ENCODE peak calls at places on chromosomes 5 and 9, in four cellular contexts. One of them, this sample, is unnamed.

GRCh38 chr5:159342838-159343237 is 12.6 kb upstream of the IL12B start:
- DNase-seq in stomach: no peak
- DNase-seq in lower lobe of right lung: no peak
- DNase-seq in CD4-positive, alpha-beta memory T cell: no peak
- DNase-seq in this sample: no peak

GRCh38 chr9:92645041-92645440 is 24.9 kb downstream of the IPPK start:
- DNase-seq in CD4-positive, alpha-beta memory T cell: no peak
- DNase-seq in stomach: peak; percentile 8
- DNase-seq in lower lobe of right lung: no peak
- DNase-seq in this sample: no peak

GRCh38 chr5:177539411-177539810 is 15.0 kb downstream of the FAM193B start:
- DNase-seq in lower lobe of right lung: no peak
- DNase-seq in stomach: no peak
- DNase-seq in CD4-positive, alpha-beta memory T cell: no peak
- DNase-seq in this sample: no peak

GRCh38 chr9:21506910-21507795 is 25.0 kb upstream of the IFNE start:
- DNase-seq in lower lobe of right lung: no peak
- DNase-seq in stomach: no peak
- DNase-seq in CD4-positive, alpha-beta memory T cell: no peak
- DNase-seq in this sample: no peak

GRCh38 chr5:39024884-39025283 is 49.3 kb downstream of the RICTOR start:
- DNase-seq in lower lobe of right lung: no peak
- DNase-seq in stomach: no peak
- DNase-seq in CD4-positive, alpha-beta memory T cell: no peak
- DNase-seq in this sample: no peak

GRCh38 chr5:81768960-81769452 is 18.1 kb upstream of the SSBP2 start:
- DNase-seq in lower lobe of right lung: no peak
- DNase-seq in CD4-positive, alpha-beta memory T cell: no peak
- DNase-seq in stomach: no peak
- DNase-seq in this sample: no peak

GRCh38 chr9:114364528-114365041 is 23.2 kb downstream of the AKNA start:
- DNase-seq in stomach: no peak
- DNase-seq in CD4-positive, alpha-beta memory T cell: no peak
- DNase-seq in lower lobe of right lung: no peak
- DNase-seq in this sample: no peak

GRCh38 chr5:68033961-68034581 is 181.5 kb upstream of the PIK3R1 start:
- DNase-seq in stomach: peak; percentile 87
- DNase-seq in lower lobe of right lung: peak; percentile 54
- DNase-seq in CD4-positive, alpha-beta memory T cell: no peak
- DNase-seq in this sample: no peak

DNA sequence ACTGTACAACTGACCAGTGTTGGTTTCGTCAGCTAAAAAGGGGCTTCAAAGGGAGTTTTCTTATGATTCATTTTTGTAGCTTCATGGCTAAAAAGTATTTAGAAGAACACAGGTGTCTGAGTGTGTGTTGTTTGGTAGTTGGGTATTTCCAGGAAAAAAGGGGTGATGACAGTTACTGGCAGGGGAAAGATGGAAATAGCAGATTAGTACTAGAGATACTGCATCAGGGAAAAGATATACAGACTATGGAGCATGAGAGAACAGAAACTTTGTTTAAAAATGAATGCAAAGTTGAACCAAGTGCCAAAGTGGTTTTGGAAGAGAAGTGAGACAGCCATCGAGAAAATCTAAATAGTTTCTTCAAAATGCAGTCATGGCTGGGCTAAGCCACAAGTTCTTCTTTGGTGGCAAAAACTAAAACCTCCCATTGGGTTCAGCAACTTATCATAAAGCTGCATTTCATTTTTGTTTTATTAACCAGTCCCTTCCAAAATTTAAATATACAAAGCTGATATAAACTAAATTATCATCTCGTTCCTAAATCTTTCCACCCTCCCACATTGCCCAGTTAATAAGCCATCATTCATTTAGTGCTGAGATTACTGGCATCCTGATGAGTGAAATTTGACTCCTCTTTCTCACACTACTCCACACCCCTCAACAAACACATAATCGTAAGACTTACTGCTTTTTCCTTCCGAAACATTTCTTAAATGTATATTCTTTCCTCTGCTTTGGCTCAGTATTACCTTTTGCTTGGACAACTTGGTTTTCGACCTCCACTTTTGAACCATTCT is 33.5 kb downstream of the ELL2 start:
- DNase-seq in CD4-positive, alpha-beta memory T cell: no peak
- DNase-seq in lower lobe of right lung: no peak
- DNase-seq in stomach: no peak
- DNase-seq in this sample: no peak
- H3K27ac ChIP-seq in CD4-positive, alpha-beta memory T cell: no peak overlapping the region
- H3K27ac ChIP-seq in lower lobe of right lung: no peak overlapping the region
- H3K27ac ChIP-seq in stomach: peak overlapping the region; percentile 58
- H3K27ac ChIP-seq in this sample: no peak overlapping the region

DNA sequence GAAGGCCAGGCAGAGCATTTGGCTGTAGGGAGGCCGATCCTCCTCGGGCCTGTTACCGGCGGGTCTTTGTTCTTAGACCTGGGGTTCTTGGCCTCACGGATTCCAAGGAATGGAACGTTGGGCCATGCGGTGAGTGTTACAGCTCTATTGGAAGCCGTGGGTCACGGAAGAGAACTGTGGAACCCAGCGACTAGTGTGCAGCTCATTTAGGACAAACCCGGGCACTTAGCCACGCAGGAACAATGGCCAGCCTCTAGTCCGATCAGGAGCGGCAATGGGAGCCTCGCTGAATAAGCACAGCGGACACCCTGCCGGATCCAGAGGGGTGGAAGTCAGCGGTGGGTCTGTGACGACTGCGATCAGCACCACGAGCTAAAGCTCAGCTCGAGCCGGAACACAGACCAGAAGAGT is 53.9 kb upstream of the RPL26L1 start:
- DNase-seq in lower lobe of right lung: no peak
- DNase-seq in stomach: no peak
- DNase-seq in CD4-positive, alpha-beta memory T cell: no peak
- DNase-seq in this sample: no peak
- H3K27ac ChIP-seq in lower lobe of right lung: peak overlapping the region; percentile 89
- H3K27ac ChIP-seq in stomach: peak overlapping the region; percentile 92
- H3K27ac ChIP-seq in CD4-positive, alpha-beta memory T cell: no peak overlapping the region
- H3K27ac ChIP-seq in this sample: no peak overlapping the region

GRCh38 chr9:14298607-14299022 is 15.3 kb downstream of the NFIB start:
- DNase-seq in stomach: no peak
- DNase-seq in CD4-positive, alpha-beta memory T cell: no peak
- DNase-seq in lower lobe of right lung: no peak
- DNase-seq in this sample: no peak
- H3K27ac ChIP-seq in stomach: no peak overlapping the region
- H3K27ac ChIP-seq in CD4-positive, alpha-beta memory T cell: no peak overlapping the region
- H3K27ac ChIP-seq in lower lobe of right lung: no peak overlapping the region
- H3K27ac ChIP-seq in this sample: no peak overlapping the region

GRCh38 chr5:176524987-176525386 is 12.2 kb downstream of the RNF44 start:
- DNase-seq in stomach: no peak
- DNase-seq in lower lobe of right lung: no peak
- DNase-seq in CD4-positive, alpha-beta memory T cell: no peak
- DNase-seq in this sample: no peak
- H3K27ac ChIP-seq in stomach: no peak overlapping the region
- H3K27ac ChIP-seq in lower lobe of right lung: no peak overlapping the region
- H3K27ac ChIP-seq in CD4-positive, alpha-beta memory T cell: no peak overlapping the region
- H3K27ac ChIP-seq in this sample: no peak overlapping the region

DNA sequence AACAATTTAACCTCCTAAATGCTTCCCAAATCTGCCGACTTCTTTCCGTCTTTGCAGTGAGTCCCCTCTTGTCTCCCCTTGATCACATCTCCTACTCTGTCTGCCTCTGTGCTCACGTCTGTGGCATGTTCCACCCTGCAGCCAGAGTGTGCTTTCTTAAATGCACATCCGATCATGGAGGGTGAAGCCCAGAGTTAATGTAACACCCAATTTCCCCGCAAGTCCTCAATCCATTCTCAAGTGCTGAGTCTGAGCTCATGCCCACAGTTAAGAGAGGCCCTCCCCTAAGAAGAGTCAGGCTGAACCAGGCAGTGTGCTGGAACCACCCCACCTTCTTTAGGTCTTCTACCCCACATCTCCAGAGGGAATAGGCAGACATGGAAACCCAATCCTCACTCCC is 164.8 kb downstream of the EPB41L4A start:
- DNase-seq in CD4-positive, alpha-beta memory T cell: no peak
- DNase-seq in stomach: no peak
- DNase-seq in lower lobe of right lung: no peak
- DNase-seq in this sample: no peak
- H3K27ac ChIP-seq in CD4-positive, alpha-beta memory T cell: no peak overlapping the region
- H3K27ac ChIP-seq in stomach: no peak overlapping the region
- H3K27ac ChIP-seq in lower lobe of right lung: no peak overlapping the region
- H3K27ac ChIP-seq in this sample: no peak overlapping the region

DNA sequence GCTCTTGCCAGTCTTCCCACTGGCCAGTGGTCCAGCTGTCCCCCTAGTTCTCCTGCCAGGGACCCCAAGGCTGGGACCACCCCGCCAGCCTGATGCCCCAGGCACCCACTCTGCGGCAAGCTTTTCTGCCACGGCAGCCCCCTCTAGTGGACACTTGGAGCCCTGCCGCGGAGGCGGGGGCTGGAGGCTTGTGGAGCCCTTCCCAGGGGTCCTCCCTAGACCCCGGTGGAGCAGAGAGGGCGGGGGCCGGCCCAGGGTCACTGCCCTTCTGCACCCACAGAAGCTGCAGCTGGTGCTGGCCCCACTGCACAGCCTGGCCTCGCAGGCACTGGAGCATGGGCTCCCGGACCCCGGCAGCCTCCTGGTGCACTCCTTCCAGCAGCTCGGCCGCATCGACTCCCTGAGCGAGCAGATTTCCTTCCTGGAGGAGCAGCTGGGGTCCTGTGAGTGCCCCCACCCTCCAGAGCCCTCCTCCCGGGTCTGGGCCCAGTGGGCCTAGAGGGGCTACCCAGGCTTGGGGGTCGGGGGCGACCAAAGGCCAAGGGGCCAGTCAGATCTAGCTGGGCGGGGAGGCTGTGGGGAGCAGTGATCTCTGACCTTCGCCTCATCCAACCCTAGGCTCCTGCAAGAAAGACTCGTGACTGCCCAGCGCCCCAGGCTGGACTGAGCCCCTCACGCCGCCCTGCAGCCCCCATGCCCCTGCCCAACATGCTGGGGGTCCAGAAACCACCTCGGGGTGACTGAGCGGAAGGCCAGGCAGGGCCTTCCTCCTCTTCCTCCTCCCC is 9.1 kb downstream of the EGFL7 start:
- DNase-seq in CD4-positive, alpha-beta memory T cell: no peak
- DNase-seq in lower lobe of right lung: no peak
- DNase-seq in stomach: no peak
- DNase-seq in this sample: peak; percentile 28
- H3K27ac ChIP-seq in CD4-positive, alpha-beta memory T cell: no peak overlapping the region
- H3K27ac ChIP-seq in lower lobe of right lung: peak overlapping the region; percentile 67
- H3K27ac ChIP-seq in stomach: no peak overlapping the region
- H3K27ac ChIP-seq in this sample: no peak overlapping the region

GRCh38 chr5:179964015-179964414 is 56.3 kb upstream of the TBC1D9B start:
- DNase-seq in stomach: no peak
- DNase-seq in lower lobe of right lung: no peak
- DNase-seq in CD4-positive, alpha-beta memory T cell: no peak
- DNase-seq in this sample: no peak
- H3K27ac ChIP-seq in stomach: no peak overlapping the region
- H3K27ac ChIP-seq in lower lobe of right lung: no peak overlapping the region
- H3K27ac ChIP-seq in CD4-positive, alpha-beta memory T cell: no peak overlapping the region
- H3K27ac ChIP-seq in this sample: no peak overlapping the region

GRCh38 chr5:139188558-139189270 is 9.5 kb downstream of the SIL1 start:
- DNase-seq in lower lobe of right lung: no peak
- DNase-seq in stomach: no peak
- DNase-seq in CD4-positive, alpha-beta memory T cell: no peak
- DNase-seq in this sample: no peak

GRCh38 chr5:139194486-139194885 is 3.7 kb downstream of the SIL1 start:
- DNase-seq in CD4-positive, alpha-beta memory T cell: no peak
- DNase-seq in stomach: no peak
- DNase-seq in lower lobe of right lung: no peak
- DNase-seq in this sample: no peak

GRCh38 chr5:139190125-139190524 is 8.0 kb downstream of the SIL1 start:
- DNase-seq in stomach: no peak
- DNase-seq in CD4-positive, alpha-beta memory T cell: no peak
- DNase-seq in lower lobe of right lung: no peak
- DNase-seq in this sample: no peak

GRCh38 chr5:139197710-139198669 is at the start of gene SIL1:
- DNase-seq in CD4-positive, alpha-beta memory T cell: peak; percentile 92
- DNase-seq in stomach: peak; percentile 98
- DNase-seq in lower lobe of right lung: peak; percentile 98
- DNase-seq in this sample: peak; percentile 95

DNA sequence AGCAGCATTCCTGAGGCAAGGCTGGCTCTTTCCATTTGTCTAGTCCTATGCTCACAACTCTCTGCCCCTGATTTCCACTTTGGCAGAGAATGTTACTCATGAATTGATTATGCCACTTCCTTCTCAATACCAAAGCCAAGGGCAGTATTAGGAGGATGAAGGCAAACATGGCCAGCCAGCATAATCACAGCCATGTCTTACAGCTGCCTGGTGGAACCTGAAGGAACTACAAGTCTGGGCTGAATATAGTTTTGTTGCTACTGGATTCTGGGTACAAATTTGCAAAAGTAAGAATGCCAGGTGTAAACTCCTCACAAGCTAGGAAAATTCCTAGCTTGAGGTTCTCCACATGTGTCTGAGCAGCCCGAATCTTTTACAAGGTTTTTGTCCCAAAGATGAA is 4.2 kb downstream of the SIL1 start:
- DNase-seq in lower lobe of right lung: no peak
- DNase-seq in stomach: no peak
- DNase-seq in CD4-positive, alpha-beta memory T cell: no peak
- DNase-seq in this sample: no peak
- H3K27ac ChIP-seq in lower lobe of right lung: no peak overlapping the region
- H3K27ac ChIP-seq in stomach: no peak overlapping the region
- H3K27ac ChIP-seq in CD4-positive, alpha-beta memory T cell: no peak overlapping the region
- H3K27ac ChIP-seq in this sample: no peak overlapping the region

DNA sequence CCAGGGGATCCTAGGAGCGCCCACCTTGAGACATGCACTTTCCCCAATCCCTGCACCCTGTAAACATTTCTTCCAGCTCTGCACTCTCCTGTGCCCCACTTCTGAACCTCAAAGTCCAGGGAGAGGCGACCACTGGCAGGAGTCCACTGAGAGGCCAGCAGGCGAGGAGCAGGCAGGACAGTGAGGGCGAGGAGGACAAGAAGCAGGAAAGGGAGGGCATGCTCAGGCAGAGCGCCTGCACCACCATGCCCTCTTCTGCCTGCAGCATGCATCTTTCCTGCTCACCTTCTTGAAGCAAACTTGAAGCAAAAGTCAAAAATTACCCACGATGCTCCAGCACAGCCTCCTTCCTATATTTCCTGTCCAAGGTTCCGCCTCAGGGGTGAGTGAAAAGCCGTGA is 10.1 kb downstream of the ARSB start:
- DNase-seq in stomach: no peak
- DNase-seq in lower lobe of right lung: no peak
- DNase-seq in CD4-positive, alpha-beta memory T cell: no peak
- DNase-seq in this sample: no peak
- H3K27ac ChIP-seq in stomach: no peak overlapping the region
- H3K27ac ChIP-seq in lower lobe of right lung: no peak overlapping the region
- H3K27ac ChIP-seq in CD4-positive, alpha-beta memory T cell: no peak overlapping the region
- H3K27ac ChIP-seq in this sample: no peak overlapping the region

GRCh38 chr5:2752875-2753435 is 1.5 kb upstream of the IRX2 start:
- DNase-seq in stomach: peak; percentile 46
- DNase-seq in CD4-positive, alpha-beta memory T cell: no peak
- DNase-seq in lower lobe of right lung: peak; percentile 52
- DNase-seq in this sample: no peak

GRCh38 chr5:2751592-2752021 is at the start of gene IRX2:
- DNase-seq in stomach: peak; percentile 93
- DNase-seq in CD4-positive, alpha-beta memory T cell: no peak
- DNase-seq in lower lobe of right lung: peak; percentile 93
- DNase-seq in this sample: no peak

GRCh38 chr5:2753452-2754409 is 2.3 kb upstream of the IRX2 start:
- DNase-seq in CD4-positive, alpha-beta memory T cell: no peak
- DNase-seq in stomach: no peak
- DNase-seq in lower lobe of right lung: no peak
- DNase-seq in this sample: no peak

GRCh38 chr5:2750758-2751464 is 566 bp downstream of the IRX2 start:
- DNase-seq in CD4-positive, alpha-beta memory T cell: no peak
- DNase-seq in lower lobe of right lung: no peak
- DNase-seq in stomach: no peak
- DNase-seq in this sample: no peak

GRCh38 chr5:2752059-2752874 is 790 bp upstream of the IRX2 start:
- DNase-seq in lower lobe of right lung: peak; percentile 86
- DNase-seq in stomach: peak; percentile 60
- DNase-seq in CD4-positive, alpha-beta memory T cell: no peak
- DNase-seq in this sample: no peak
- H3K27ac ChIP-seq in lower lobe of right lung: peak overlapping the region; percentile 90
- H3K27ac ChIP-seq in stomach: peak overlapping the region; percentile 91
- H3K27ac ChIP-seq in CD4-positive, alpha-beta memory T cell: no peak overlapping the region
- H3K27ac ChIP-seq in this sample: no peak overlapping the region